ENCODE peak calls at places on chromosome 10, in six cellular contexts. A is endothelial cell, D is brain microvascular endothelial cell, O is ACHN, M is cardiac muscle cell, S is bronchial epithelial cell. W is an unnamed sample.

GRCh38 chr10:44233561-44234470 is 151.1 kb downstream of the CXCL12 start:
- DNase-seq in A (peak), D (peak), O (no peak), M (peak), S (no peak), W (no peak)

GRCh38 chr10:13671874-13672273 is 85.1 kb downstream of the PRPF18 start:
- DNase-seq in A (no peak), D (no peak), O (no peak), M (no peak), S (no peak), W (no peak)

GRCh38 chr10:49613160-49613881 is 516 bp upstream of the CHAT start:
- DNase-seq in A (no peak), D (no peak), O (no peak), M (no peak), S (no peak), W (no peak)

GRCh38 chr10:96390460-96390864 is 31.7 kb upstream of the OPALIN start:
- DNase-seq in A (no peak), D (no peak), O (no peak), M (no peak), S (no peak), W (no peak)

GRCh38 chr10:121497513-121497912 is 100.7 kb downstream of the FGFR2 start:
- DNase-seq in A (no peak), D (no peak), O (no peak), M (no peak), S (peak), W (no peak)

GRCh38 chr10:87058171-87058570 is 36.5 kb downstream of the GLUD1 start:
- DNase-seq in A (no peak), D (no peak), O (no peak), M (no peak), S (no peak), W (no peak)

GRCh38 chr10:128723631-128724205 is 597.5 kb upstream of the MKI67 start:
- DNase-seq in A (no peak), D (no peak), O (no peak), M (no peak), S (no peak), W (no peak)

GRCh38 chr10:7795605-7796004 is 7.6 kb downstream of the ATP5F1C start:
- DNase-seq in A (no peak), D (peak), O (no peak), M (peak), S (peak), W (no peak)

GRCh38 chr10:118868618-118869017 is 113.8 kb upstream of the CACUL1 start:
- DNase-seq in A (no peak), D (no peak), O (no peak), M (no peak), S (peak), W (no peak)

GRCh38 chr10:6300106-6300783 is 97.5 kb downstream of the PFKFB3 start:
- DNase-seq in A (no peak), D (no peak), O (peak), M (no peak), S (no peak), W (no peak)

GRCh38 chr10:127048630-127049029 is 143.4 kb downstream of the DOCK1 start:
- DNase-seq in A (no peak), D (no peak), O (no peak), M (no peak), S (no peak), W (no peak)

GRCh38 chr10:120607016-120607709 is 150.1 kb downstream of the PLPP4 start:
- DNase-seq in A (no peak), D (peak), O (peak), M (no peak), S (peak), W (no peak)

GRCh38 chr10:21173433-21173963 is 276.4 kb upstream of the NEBL start:
- DNase-seq in A (peak), D (no peak), O (no peak), M (peak), S (no peak), W (no peak)

GRCh38 chr10:44125879-44126675 is 258.8 kb downstream of the CXCL12 start:
- DNase-seq in A (no peak), D (peak), O (no peak), M (no peak), S (no peak), W (no peak)

GRCh38 chr10:75367098-75367497 is 34.5 kb downstream of the ZNF503 start:
- DNase-seq in A (no peak), D (no peak), O (no peak), M (no peak), S (no peak), W (no peak)

GRCh38 chr10:131126321-131127121 is 185.0 kb downstream of the TCERG1L start:
- DNase-seq in A (no peak), D (no peak), O (no peak), M (no peak), S (peak), W (no peak)

GRCh38 chr10:56487746-56488145 is 126.7 kb upstream of the ZWINT start:
- DNase-seq in A (no peak), D (no peak), O (no peak), M (no peak), S (no peak), W (no peak)

GRCh38 chr10:118798186-118798811 is 43.5 kb upstream of the CACUL1 start:
- DNase-seq in A (no peak), D (peak), O (peak), M (no peak), S (peak), W (no peak)

GRCh38 chr10:4721994-4722753 is 103.8 kb upstream of the AKR1E2 start:
- DNase-seq in A (no peak), D (peak), O (no peak), M (no peak), S (peak), W (no peak)

GRCh38 chr10:61642692-61643091 is 20.0 kb upstream of the CABCOCO1 start:
- DNase-seq in A (no peak), D (no peak), O (no peak), M (no peak), S (peak), W (no peak)

GRCh38 chr10:127882801-127883459 is 9.8 kb downstream of the CLRN3 start:
- DNase-seq in A (no peak), D (no peak), O (no peak), M (no peak), S (no peak), W (no peak)

GRCh38 chr10:84571146-84571545 is 242.8 kb downstream of the CCSER2 start:
- DNase-seq in A (no peak), D (no peak), O (no peak), M (no peak), S (no peak), W (no peak)

GRCh38 chr10:124649209-124649608 is 95.0 kb downstream of the FAM53B start:
- DNase-seq in A (no peak), D (no peak), O (no peak), M (no peak), S (peak), W (no peak)

GRCh38 chr10:122636953-122637352 is 62.7 kb downstream of the C10orf120 start:
- DNase-seq in A (no peak), D (no peak), O (no peak), M (peak), S (no peak), W (no peak)

GRCh38 chr10:50275650-50276235 is 24.4 kb upstream of the ASAH2 start:
- DNase-seq in A (peak), D (peak), O (peak), M (peak), S (peak), W (no peak)

GRCh38 chr10:8054498-8055407 is at the start of gene GATA3:
- DNase-seq in A (peak), D (no peak), O (no peak), M (peak), S (no peak), W (peak)

GRCh38 chr10:62426086-62426485 is 51.9 kb downstream of the ZNF365 start:
- DNase-seq in A (no peak), D (no peak), O (peak), M (no peak), S (peak), W (no peak)

GRCh38 chr10:60618861-60619260 is 159.4 kb upstream of the CDK1 start:
- DNase-seq in A (no peak), D (no peak), O (no peak), M (no peak), S (no peak), W (no peak)